ENCODE peak calls at places on chromosomes 13 and 19, in eight cellular contexts. C is colonic mucosa, L is uterus, V is IMR-90, U is Caco-2, E is BJ, T is tibial nerve, S is neural progenitor cell. P is an unnamed sample. For H3K36me3 and H3K27me3, the result is how much of the 10 kb centered on the place peaks cover.

GRCh38 chr13:91564422-91564821 is 166.0 kb downstream of the GPC5 start:
- DNase-seq in L (no peak), E (no peak), U (no peak), C (no peak), S (no peak), T (no peak), V (no peak), P (no peak)

GRCh38 chr19:44613295-44614168 is at the start of gene IGSF23:
- DNase-seq in U (peak), T (no peak), L (no peak), E (no peak), V (no peak), C (peak), S (no peak), P (peak)

GRCh38 chr13:24180743-24181384 is 20.3 kb downstream of the SPATA13 start:
- DNase-seq in V (peak), T (no peak), E (no peak), S (no peak), C (no peak), U (no peak), L (no peak), P (no peak)

GRCh38 chr19:12555456-12555930 is 4.2 kb upstream of the ZNF564 start:
- DNase-seq in E (no peak), L (no peak), U (no peak), T (no peak), C (no peak), V (no peak), S (no peak), P (no peak)

GRCh38 chr13:93700115-93700514 is 473.5 kb downstream of the GPC6 start:
- DNase-seq in S (no peak), V (peak), T (no peak), C (no peak), U (no peak), E (no peak), L (no peak), P (no peak)

GRCh38 chr19:29532097-29532496 is 6.3 kb downstream of the VSTM2B start:
- DNase-seq in U (no peak), C (no peak), L (no peak), V (no peak), T (no peak), E (no peak), S (peak), P (no peak)

GRCh38 chr13:114339779-114340534 is 25.7 kb downstream of the CHAMP1 start:
- DNase-seq in C (peak), L (no peak), U (peak), S (no peak), T (no peak), E (no peak), V (peak), P (peak)

GRCh38 chr19:49758292-49758691 is 4.8 kb downstream of the TSKS start:
- DNase-seq in U (no peak), S (no peak), C (no peak), V (peak), T (no peak), E (peak), L (no peak), P (no peak)

GRCh38 chr13:61383101-61383500 is 32.5 kb downstream of the PCDH20 start:
- DNase-seq in E (no peak), L (no peak), V (no peak), T (no peak), C (no peak), S (no peak), U (no peak), P (no peak)

GRCh38 chr13:51479199-51479523 is 26.3 kb upstream of the INTS6 start:
- DNase-seq in U (no peak), E (no peak), L (no peak), T (no peak), C (no peak), V (peak), S (no peak), P (peak)

GRCh38 chr13:79492918-79493594 is 12.1 kb downstream of the NDFIP2 start:
- DNase-seq in V (no peak), T (no peak), S (no peak), L (no peak), U (no peak), E (no peak), C (no peak), P (no peak)

GRCh38 chr19:2783781-2784145 is 690 bp upstream of the SGTA start:
- DNase-seq in C (no peak), E (no peak), U (no peak), S (no peak), L (no peak), T (no peak), V (no peak), P (no peak)

GRCh38 chr19:6890938-6891337 is 3.6 kb downstream of the ADGRE1 start:
- DNase-seq in C (no peak), L (no peak), U (no peak), T (no peak), E (no peak), V (no peak), S (no peak), P (no peak)

GRCh38 chr13:49214917-49215376 is 5.2 kb upstream of the MLNR start:
- DNase-seq in E (no peak), C (peak), U (no peak), T (peak), S (no peak), L (no peak), V (peak), P (peak)

GRCh38 chr13:38530492-38530891 is 156.4 kb upstream of the FREM2 start:
- DNase-seq in C (no peak), U (no peak), L (no peak), T (no peak), S (no peak), V (peak), E (peak), P (no peak)

GRCh38 chr13:57633141-57633949 is 1.8 kb downstream of the PCDH17 start:
- DNase-seq in U (no peak), T (no peak), V (no peak), C (no peak), L (peak), E (no peak), S (peak), P (no peak)

GRCh38 chr19:1085676-1086442 is 9.3 kb downstream of the POLR2E start:
- DNase-seq in L (no peak), E (no peak), S (no peak), T (no peak), C (no peak), V (no peak), U (no peak), P (no peak)

GRCh38 chr19:38194061-38194701 is 29.8 kb downstream of the DPF1 start:
- DNase-seq in U (no peak), T (no peak), V (no peak), S (no peak), L (no peak), E (no peak), C (no peak), P (no peak)

GRCh38 chr19:16351133-16351809 is 26.6 kb downstream of the KLF2 start:
- DNase-seq in S (no peak), E (no peak), U (no peak), L (no peak), V (peak), C (no peak), T (no peak), P (no peak)

GRCh38 chr19:7242601-7243258 is 51.5 kb downstream of the INSR start:
- DNase-seq in T (peak), V (peak), E (peak), U (no peak), S (no peak), C (no peak), L (peak), P (no peak)

GRCh38 chr19:54383330-54383729 is 18.6 kb upstream of the LAIR1 start:
- DNase-seq in L (no peak), V (no peak), C (no peak), T (no peak), E (no peak), S (no peak), U (no peak), P (no peak)

GRCh38 chr19:14563989-14564650 is 7.7 kb downstream of the NDUFB7 start:
- DNase-seq in E (no peak), C (no peak), V (no peak), U (peak), L (no peak), S (peak), T (no peak), P (peak)

GRCh38 chr13:50676602-50677001 is 166.9 kb downstream of the DLEU7 start:
- DNase-seq in C (no peak), S (no peak), E (peak), V (peak), T (no peak), U (peak), L (no peak), P (peak)

GRCh38 chr19:8973501-8974091 is 36.6 kb downstream of the MUC16 start:
- DNase-seq in L (no peak), U (peak), T (no peak), C (no peak), S (peak), V (no peak), E (no peak), P (no peak)

GRCh38 chr19:39126593-39127187 is 1.1 kb downstream of the PAK4 start:
- DNase-seq in C (peak), U (peak), T (no peak), V (no peak), L (no peak), E (no peak), S (peak), P (peak)

GRCh38 chr19:41957838-41958366 is 1.2 kb downstream of the RABAC1 start:
- DNase-seq in T (peak), L (peak), U (peak), C (peak), E (peak), S (peak), V (peak), P (peak)

GRCh38 chr19:54470991-54471782 is 1.9 kb downstream of the CDC42EP5 start:
- DNase-seq in T (peak), V (no peak), S (peak), E (no peak), L (no peak), C (peak), U (peak), P (peak)

GRCh38 chr13:97194473-97194872 is 27.7 kb upstream of the MBNL2 start:
- DNase-seq in C (no peak), T (no peak), S (no peak), U (peak), L (no peak), V (peak), E (peak), P (no peak)

GRCh38 chr19:33447336-33448158 is 74.0 kb downstream of the CEBPG start:
- DNase-seq in S (no peak), V (no peak), T (no peak), L (no peak), U (no peak), C (no peak), E (no peak), P (no peak)

GRCh38 chr19:51600940-51601575 is 29.1 kb downstream of the SIGLEC5 start:
- DNase-seq in T (no peak), U (no peak), V (no peak), E (no peak), S (no peak), C (no peak), L (no peak), P (no peak)

GRCh38 chr13:33178197-33178699 is 107.3 kb downstream of the STARD13 start:
- DNase-seq in C (no peak), S (no peak), U (no peak), E (no peak), T (no peak), L (no peak), V (no peak), P (no peak)

GRCh38 chr13:27401210-27401609 is 23.2 kb upstream of the GTF3A start:
- DNase-seq in E (no peak), L (no peak), V (no peak), U (no peak), C (peak), T (no peak), S (no peak), P (peak)

GRCh38 chr19:44113138-44113783 is at the start of gene ZNF225:
- DNase-seq in E (peak), C (peak), T (peak), L (peak), U (peak), V (peak), S (peak), P (peak)

GRCh38 chr19:45163156-45163555 is 2.4 kb upstream of the NKPD1 start:
- DNase-seq in U (no peak), S (no peak), C (no peak), E (no peak), L (no peak), V (no peak), T (no peak), P (no peak)

GRCh38 chr19:49987159-49987698 is 26.3 kb upstream of the SIGLEC11 start:
- DNase-seq in V (peak), T (peak), C (peak), E (peak), L (peak), S (peak), U (peak), P (peak)

GRCh38 chr13:92745233-92745632 is 481.4 kb upstream of the GPC6 start:
- DNase-seq in E (no peak), U (no peak), T (no peak), V (no peak), C (no peak), L (no peak), S (no peak), P (no peak)

GRCh38 chr19:19034204-19034624 is 811 bp downstream of the ARMC6 start:
- DNase-seq in C (peak), U (peak), T (no peak), S (peak), L (no peak), E (peak), V (peak), P (peak)

GRCh38 chr19:8577247-8577646 is at the start of gene MYO1F:
- DNase-seq in U (no peak), C (peak), E (no peak), T (peak), S (no peak), V (no peak), L (no peak), P (no peak)

GRCh38 chr19:5338661-5339469 is 1.7 kb downstream of the PTPRS start:
- DNase-seq in C (no peak), T (no peak), L (no peak), E (no peak), S (peak), U (no peak), V (no peak), P (no peak)
- H3K4me3 ChIP-seq in C (no peak), T (no peak), L (no peak), E (peak), S (peak), U (peak), V (peak), P (no peak)

DNA sequence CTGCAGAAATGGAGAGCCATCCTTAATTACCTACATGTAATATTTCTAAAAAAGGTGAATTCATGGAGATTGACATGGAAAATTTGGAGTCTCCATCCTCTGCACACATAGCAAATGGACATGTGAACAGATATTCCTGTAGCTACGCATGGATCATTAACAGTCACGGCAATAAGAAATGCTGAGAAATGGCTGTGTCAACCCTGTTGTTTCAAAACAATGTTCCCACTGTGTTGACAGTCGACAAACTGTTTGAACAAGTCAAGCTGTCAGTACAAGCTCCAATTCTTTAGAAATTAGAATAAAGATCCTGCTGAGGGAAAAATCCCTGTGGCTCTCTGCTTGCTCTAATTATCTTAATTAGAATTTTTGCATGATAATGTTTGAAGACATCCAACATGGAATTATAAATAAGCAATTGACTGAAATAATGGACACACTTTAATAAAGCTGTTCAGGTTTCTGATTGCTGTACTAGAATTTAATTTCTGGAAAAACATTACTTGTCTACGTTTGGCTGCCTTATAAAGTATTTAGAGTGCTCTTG is 37.9 kb upstream of the CPB2 start:
- DNase-seq in E (no peak), T (no peak), S (peak), C (no peak), V (no peak), L (no peak), U (no peak), P (no peak)
- H3K36me3 ChIP-seq in E (under half), T (under half), S (under half), C (under half), V (under half), L (under half), U (under half), P (under half)

GRCh38 chr19:35665157-35665556 is 1.2 kb upstream of the UPK1A start:
- DNase-seq in T (no peak), V (no peak), C (no peak), L (no peak), U (no peak), S (no peak), E (no peak), P (no peak)
- H3K27me3 ChIP-seq in T (under half), V (under half), C (under half), L (under half), U (under half), S (under half), E (under half), P (under half)

GRCh38 chr13:42577538-42577937 is 3.6 kb downstream of the TNFSF11 start:
- DNase-seq in E (no peak), T (no peak), S (no peak), V (no peak), L (no peak), U (no peak), C (no peak), P (no peak)
- H3K4me3 ChIP-seq in E (no peak), T (no peak), S (no peak), V (no peak), L (no peak), U (no peak), C (no peak), P (no peak)